ENCODE peak calls at places on chromosomes 13 and 19, in ten cellular contexts. O is epithelial cell of esophagus; E is CD4-positive, CD25-positive, alpha-beta regulatory T cell; D is cardiac muscle cell; T is kidney epithelial cell; M is skeletal muscle cell; K is breast epithelium; J is bronchial epithelial cell; S is uterus; C is heart left ventricle. I is an unnamed sample.

GRCh38 chr13:96500953-96501352 is 411.0 kb downstream of the HS6ST3 start:
- DNase-seq in O (no peak), E (no peak), D (no peak), T (no peak), M (no peak), K (no peak), J (no peak), S (no peak), C (no peak), I (no peak)

GRCh38 chr13:102948006-102948405 is 102.2 kb downstream of the ERCC5 start:
- DNase-seq in O (peak), E (no peak), D (peak), T (no peak), M (no peak), K (no peak), J (no peak), S (no peak), C (no peak), I (no peak)

GRCh38 chr19:13634658-13635057 is 128.4 kb upstream of the CACNA1A start:
- DNase-seq in O (no peak), E (no peak), D (no peak), T (no peak), M (no peak), K (no peak), J (no peak), S (no peak), C (no peak), I (no peak)

GRCh38 chr19:42420055-42420544 is 7.1 kb downstream of the LIPE start:
- DNase-seq in O (peak), E (peak), D (peak), T (no peak), M (no peak), K (no peak), J (peak), S (no peak), C (no peak), I (no peak)

GRCh38 chr19:14375055-14375581 is 6.1 kb upstream of the ADGRE5 start:
- DNase-seq in O (no peak), E (peak), D (no peak), T (no peak), M (no peak), K (no peak), J (no peak), S (no peak), C (peak), I (peak)

GRCh38 chr19:47228168-47228936 is 2.6 kb downstream of the BBC3 start:
- DNase-seq in O (peak), E (peak), D (no peak), T (no peak), M (no peak), K (peak), J (no peak), S (peak), C (peak), I (peak)

GRCh38 chr19:23817519-23817918 is 58.8 kb upstream of the ZNF681 start:
- DNase-seq in O (peak), E (peak), D (peak), T (no peak), M (no peak), K (no peak), J (peak), S (peak), C (no peak), I (no peak)

GRCh38 chr19:39398297-39398864 is 7.2 kb downstream of the MED29 start:
- DNase-seq in O (peak), E (peak), D (peak), T (no peak), M (peak), K (no peak), J (peak), S (peak), C (peak), I (peak)

GRCh38 chr19:35052599-35053190 is 11.2 kb downstream of the HPN start:
- DNase-seq in O (no peak), E (no peak), D (no peak), T (no peak), M (no peak), K (no peak), J (no peak), S (no peak), C (no peak), I (no peak)

GRCh38 chr13:112175162-112176075 is 108.5 kb downstream of the SOX1 start:
- DNase-seq in O (no peak), E (no peak), D (no peak), T (no peak), M (no peak), K (no peak), J (no peak), S (no peak), C (no peak), I (no peak)

GRCh38 chr13:33785384-33785783 is 32.6 kb upstream of the RFC3 start:
- DNase-seq in O (no peak), E (no peak), D (no peak), T (no peak), M (no peak), K (no peak), J (no peak), S (no peak), C (no peak), I (no peak)

GRCh38 chr19:20039203-20039723 is at the start of gene ZNF682:
- DNase-seq in O (peak), E (peak), D (peak), T (peak), M (peak), K (peak), J (peak), S (peak), C (peak), I (peak)

DNA sequence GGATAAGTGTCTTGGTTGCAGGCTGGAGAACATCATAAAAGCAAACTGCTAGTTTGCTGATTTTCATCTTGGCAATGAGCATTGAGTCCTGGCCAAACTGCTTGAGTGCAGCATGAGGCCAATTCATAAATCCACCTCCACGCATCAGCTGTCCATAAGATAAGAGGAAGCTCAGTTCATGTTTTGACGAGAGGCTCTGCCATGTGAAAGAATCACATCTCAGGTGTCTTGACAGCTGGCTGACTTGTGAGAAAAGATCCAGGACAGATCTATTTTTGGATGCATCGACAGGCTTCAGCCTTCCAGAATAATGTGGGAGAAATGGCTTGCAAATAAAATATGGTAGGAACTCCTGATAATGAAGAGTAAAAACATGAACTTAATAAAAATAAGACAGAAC is 5.4 kb upstream of the ZNF682 start:
- DNase-seq in O (no peak), E (no peak), D (no peak), T (no peak), M (no peak), K (no peak), J (no peak), S (no peak), C (no peak), I (no peak)
- H3K4me3 ChIP-seq in O (no peak), E (no peak), D (no peak), T (no peak), M (no peak), K (no peak), J (no peak), S (no peak), C (no peak), I (no peak)

GRCh38 chr19:50371914-50372475 is 4.3 kb upstream of the NR1H2 start:
- DNase-seq in O (peak), E (no peak), D (no peak), T (no peak), M (no peak), K (no peak), J (no peak), S (no peak), C (no peak), I (no peak)

GRCh38 chr19:50365434-50366306 is at the start of gene NAPSA:
- DNase-seq in O (no peak), E (peak), D (no peak), T (no peak), M (no peak), K (no peak), J (no peak), S (no peak), C (no peak), I (no peak)

DNA sequence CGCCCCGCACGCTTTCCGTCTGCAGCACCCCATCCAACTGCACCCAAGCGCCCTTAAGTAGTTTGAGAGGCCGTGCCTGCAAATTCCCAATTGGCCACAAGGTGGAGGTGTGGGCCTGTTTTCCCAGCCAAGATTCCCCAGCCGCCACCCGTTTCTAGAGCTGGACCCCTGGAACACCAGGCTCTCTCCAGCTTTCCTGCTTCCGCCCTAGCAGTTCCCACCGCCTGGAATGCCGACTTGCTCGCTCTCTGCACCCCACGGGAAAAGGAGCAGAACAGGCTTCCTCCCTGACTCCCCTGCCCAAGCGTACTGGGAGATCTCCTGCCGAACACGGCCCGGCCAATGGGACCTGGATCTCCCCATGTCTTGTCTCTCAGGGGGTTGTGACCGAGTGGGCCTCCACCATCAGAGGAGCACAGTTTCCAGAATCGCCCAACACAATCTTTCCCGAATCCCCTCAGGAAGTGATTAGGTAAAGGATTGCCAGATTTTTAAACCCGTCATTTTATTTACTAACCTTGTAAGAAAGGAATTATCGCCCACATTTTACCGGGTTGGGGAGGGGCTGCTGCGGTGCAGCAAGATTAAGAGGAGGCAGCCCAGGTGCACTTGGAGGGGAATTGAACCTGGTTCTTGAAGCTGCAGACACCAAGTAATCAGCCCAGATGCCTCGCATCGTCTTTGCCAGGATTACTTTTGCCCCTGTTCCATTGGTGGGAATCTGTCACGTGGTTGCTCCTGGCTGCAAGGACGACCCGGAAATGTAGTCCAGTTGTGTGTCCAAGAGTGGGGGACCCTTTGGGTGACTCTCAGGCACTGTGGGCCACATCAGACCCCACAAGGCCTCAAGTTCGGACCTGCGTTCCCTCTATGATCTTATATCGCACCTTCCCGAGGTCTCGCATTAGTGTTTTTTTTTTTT is 3.5 kb upstream of the NAPSA start:
- DNase-seq in O (peak), E (peak), D (peak), T (no peak), M (no peak), K (peak), J (peak), S (peak), C (peak), I (peak)
- H3K4me3 ChIP-seq in O (peak), E (peak), D (peak), T (peak), M (peak), K (peak), J (peak), S (peak), C (peak), I (peak)

GRCh38 chr13:79403113-79403512 is 2.9 kb downstream of the RBM26 start:
- DNase-seq in O (no peak), E (no peak), D (no peak), T (no peak), M (no peak), K (no peak), J (no peak), S (no peak), C (no peak), I (no peak)
- H3K4me3 ChIP-seq in O (peak), E (peak), D (peak), T (no peak), M (no peak), K (no peak), J (no peak), S (no peak), C (no peak), I (no peak)

DNA sequence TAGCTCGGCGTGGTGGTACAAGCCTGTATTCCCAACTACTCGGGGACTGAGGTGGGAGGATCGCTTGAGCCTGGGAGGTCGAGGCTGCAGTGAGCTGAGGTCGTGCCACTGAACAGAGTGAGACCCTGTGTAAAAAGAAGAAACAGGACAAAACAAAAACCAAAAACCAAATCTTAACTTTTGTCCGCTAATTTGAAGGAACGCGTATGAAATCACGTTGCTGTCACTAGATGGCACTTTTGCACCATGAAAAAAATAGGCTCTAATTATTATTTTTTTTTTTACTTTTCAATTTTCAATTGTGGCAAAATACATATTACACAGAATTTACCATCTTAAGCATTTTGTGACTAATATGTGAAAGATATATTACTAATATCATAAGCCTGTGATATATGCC is 17.6 kb upstream of the ZNF835 start:
- DNase-seq in O (no peak), E (no peak), D (no peak), T (no peak), M (no peak), K (no peak), J (no peak), S (no peak), C (no peak), I (no peak)
- H3K4me3 ChIP-seq in O (no peak), E (no peak), D (no peak), T (no peak), M (no peak), K (no peak), J (no peak), S (no peak), C (no peak), I (no peak)

GRCh38 chr19:28463493-28464053 is 749.4 kb downstream of the UQCRFS1 start:
- DNase-seq in O (no peak), E (no peak), D (no peak), T (no peak), M (no peak), K (no peak), J (no peak), S (no peak), C (no peak), I (peak)

GRCh38 chr19:28468701-28469459 is 744.1 kb downstream of the UQCRFS1 start:
- DNase-seq in O (peak), E (peak), D (peak), T (peak), M (peak), K (no peak), J (no peak), S (no peak), C (no peak), I (no peak)

GRCh38 chr19:28469544-28469943 is 743.4 kb downstream of the UQCRFS1 start:
- DNase-seq in O (no peak), E (no peak), D (no peak), T (no peak), M (no peak), K (no peak), J (no peak), S (no peak), C (no peak), I (no peak)

GRCh38 chr19:28466107-28467045 is 746.6 kb downstream of the UQCRFS1 start:
- DNase-seq in O (peak), E (peak), D (peak), T (no peak), M (no peak), K (no peak), J (peak), S (no peak), C (peak), I (peak)

GRCh38 chr19:28465317-28466086 is 747.4 kb downstream of the UQCRFS1 start:
- DNase-seq in O (peak), E (no peak), D (no peak), T (peak), M (no peak), K (no peak), J (peak), S (no peak), C (no peak), I (peak)
- H3K4me3 ChIP-seq in O (no peak), E (no peak), D (no peak), T (no peak), M (no peak), K (no peak), J (no peak), S (no peak), C (no peak), I (no peak)